ENCODE peak calls at places on chromosomes 4 and X, in six cellular contexts. One of them, this sample, is unnamed.

GRCh38 chr4:165464813-165465381 is 86.1 kb downstream of the CPE start:
- DNase-seq in mammary epithelial cell: no peak
- DNase-seq in K562: peak
- DNase-seq in PC-3: peak
- DNase-seq in Calu3: no peak
- DNase-seq in bronchial epithelial cell: peak
- DNase-seq in this sample: no peak

GRCh38 chr4:185137233-185137925 is 5.7 kb upstream of the SLC25A4 start:
- DNase-seq in PC-3: no peak
- DNase-seq in mammary epithelial cell: no peak
- DNase-seq in Calu3: no peak
- DNase-seq in bronchial epithelial cell: no peak
- DNase-seq in K562: no peak
- DNase-seq in this sample: no peak

GRCh38 chrX:11180571-11180970 is 69.4 kb downstream of the HCCS start:
- DNase-seq in bronchial epithelial cell: peak
- DNase-seq in Calu3: no peak
- DNase-seq in PC-3: peak
- DNase-seq in mammary epithelial cell: peak
- DNase-seq in K562: no peak
- DNase-seq in this sample: no peak

GRCh38 chrX:6227445-6227820 is 1.2 kb downstream of the NLGN4X start:
- DNase-seq in K562: no peak
- DNase-seq in mammary epithelial cell: no peak
- DNase-seq in PC-3: no peak
- DNase-seq in bronchial epithelial cell: no peak
- DNase-seq in Calu3: no peak
- DNase-seq in this sample: peak

GRCh38 chr4:116215622-116216021 is 869.8 kb downstream of the TRAM1L1 start:
- DNase-seq in mammary epithelial cell: no peak
- DNase-seq in Calu3: no peak
- DNase-seq in bronchial epithelial cell: no peak
- DNase-seq in K562: no peak
- DNase-seq in PC-3: no peak
- DNase-seq in this sample: no peak

GRCh38 chrX:129808163-129808828 is 28.5 kb downstream of the SASH3 start:
- DNase-seq in Calu3: no peak
- DNase-seq in mammary epithelial cell: no peak
- DNase-seq in bronchial epithelial cell: no peak
- DNase-seq in PC-3: no peak
- DNase-seq in K562: no peak
- DNase-seq in this sample: no peak

GRCh38 chr4:165379662-165380061 is 854 bp downstream of the CPE start:
- DNase-seq in mammary epithelial cell: no peak
- DNase-seq in PC-3: no peak
- DNase-seq in Calu3: no peak
- DNase-seq in K562: no peak
- DNase-seq in bronchial epithelial cell: no peak
- DNase-seq in this sample: no peak

GRCh38 chr4:24876431-24876830 is 36.4 kb downstream of the CCDC149 start:
- DNase-seq in mammary epithelial cell: no peak
- DNase-seq in PC-3: no peak
- DNase-seq in Calu3: no peak
- DNase-seq in K562: no peak
- DNase-seq in bronchial epithelial cell: no peak
- DNase-seq in this sample: no peak

GRCh38 chr4:48698029-48698901 is 81.8 kb downstream of the FRYL start:
- DNase-seq in PC-3: peak
- DNase-seq in Calu3: peak
- DNase-seq in bronchial epithelial cell: peak
- DNase-seq in K562: peak
- DNase-seq in mammary epithelial cell: peak
- DNase-seq in this sample: no peak

GRCh38 chr4:47410271-47410670 is 53.2 kb downstream of the COMMD8 start:
- DNase-seq in bronchial epithelial cell: no peak
- DNase-seq in PC-3: no peak
- DNase-seq in mammary epithelial cell: no peak
- DNase-seq in K562: no peak
- DNase-seq in Calu3: no peak
- DNase-seq in this sample: no peak

GRCh38 chrX:1242901-1243402 is 25.7 kb upstream of the CSF2RA start:
- DNase-seq in K562: no peak
- DNase-seq in PC-3: peak
- DNase-seq in mammary epithelial cell: peak
- DNase-seq in Calu3: peak
- DNase-seq in bronchial epithelial cell: peak
- DNase-seq in this sample: no peak

GRCh38 chr4:7134737-7135388 is 57.5 kb upstream of the SORCS2 start:
- DNase-seq in bronchial epithelial cell: no peak
- DNase-seq in K562: no peak
- DNase-seq in mammary epithelial cell: peak
- DNase-seq in Calu3: no peak
- DNase-seq in PC-3: peak
- DNase-seq in this sample: no peak

GRCh38 chr4:103091601-103092223 is 7.9 kb downstream of the BDH2 start:
- DNase-seq in Calu3: peak
- DNase-seq in mammary epithelial cell: peak
- DNase-seq in bronchial epithelial cell: peak
- DNase-seq in K562: peak
- DNase-seq in PC-3: peak
- DNase-seq in this sample: peak

GRCh38 chr4:99966692-99967091 is 16.6 kb upstream of the H2AZ1 start:
- DNase-seq in Calu3: no peak
- DNase-seq in K562: no peak
- DNase-seq in mammary epithelial cell: no peak
- DNase-seq in bronchial epithelial cell: no peak
- DNase-seq in PC-3: no peak
- DNase-seq in this sample: no peak

GRCh38 chr4:38805530-38806145 is 1.0 kb upstream of the TLR1 start:
- DNase-seq in bronchial epithelial cell: no peak
- DNase-seq in PC-3: no peak
- DNase-seq in K562: peak
- DNase-seq in mammary epithelial cell: no peak
- DNase-seq in Calu3: no peak
- DNase-seq in this sample: no peak

GRCh38 chr4:152935661-152936445 is at the start of gene FHDC1:
- DNase-seq in mammary epithelial cell: peak
- DNase-seq in bronchial epithelial cell: no peak
- DNase-seq in Calu3: peak
- DNase-seq in K562: peak
- DNase-seq in PC-3: peak
- DNase-seq in this sample: peak

GRCh38 chr4:89836031-89836777 is 757 bp downstream of the SNCA start:
- DNase-seq in PC-3: no peak
- DNase-seq in Calu3: peak
- DNase-seq in bronchial epithelial cell: no peak
- DNase-seq in mammary epithelial cell: peak
- DNase-seq in K562: peak
- DNase-seq in this sample: peak

GRCh38 chrX:151984328-151984727 is 9.9 kb upstream of the GABRE start:
- DNase-seq in Calu3: peak
- DNase-seq in PC-3: peak
- DNase-seq in mammary epithelial cell: peak
- DNase-seq in bronchial epithelial cell: peak
- DNase-seq in K562: peak
- DNase-seq in this sample: no peak

GRCh38 chr4:67694662-67695061 is 6.3 kb downstream of the UBA6 start:
- DNase-seq in mammary epithelial cell: no peak
- DNase-seq in Calu3: no peak
- DNase-seq in K562: no peak
- DNase-seq in bronchial epithelial cell: no peak
- DNase-seq in PC-3: peak
- DNase-seq in this sample: no peak

GRCh38 chrX:54208531-54208930 is 25.5 kb upstream of the FAM120C start:
- DNase-seq in K562: no peak
- DNase-seq in PC-3: no peak
- DNase-seq in Calu3: no peak
- DNase-seq in mammary epithelial cell: peak
- DNase-seq in bronchial epithelial cell: peak
- DNase-seq in this sample: no peak

GRCh38 chrX:105460366-105460765 is 239.9 kb upstream of the TEX13A start:
- DNase-seq in K562: no peak
- DNase-seq in bronchial epithelial cell: peak
- DNase-seq in Calu3: no peak
- DNase-seq in mammary epithelial cell: peak
- DNase-seq in PC-3: peak
- DNase-seq in this sample: no peak

GRCh38 chrX:119118780-119119395 is 8.7 kb downstream of the KIAA1210 start:
- DNase-seq in K562: peak
- DNase-seq in mammary epithelial cell: peak
- DNase-seq in bronchial epithelial cell: peak
- DNase-seq in PC-3: peak
- DNase-seq in Calu3: peak
- DNase-seq in this sample: peak

GRCh38 chr4:3286335-3287175 is 6.3 kb upstream of the RGS12 start:
- DNase-seq in Calu3: no peak
- DNase-seq in bronchial epithelial cell: no peak
- DNase-seq in mammary epithelial cell: no peak
- DNase-seq in PC-3: no peak
- DNase-seq in K562: no peak
- DNase-seq in this sample: no peak

GRCh38 chr4:37967749-37968148 is 7.6 kb downstream of the PTTG2 start:
- DNase-seq in K562: no peak
- DNase-seq in mammary epithelial cell: no peak
- DNase-seq in Calu3: no peak
- DNase-seq in bronchial epithelial cell: no peak
- DNase-seq in PC-3: peak
- DNase-seq in this sample: no peak

GRCh38 chr4:82275431-82276423 is 98.1 kb downstream of the HNRNPD start:
- DNase-seq in K562: peak
- DNase-seq in mammary epithelial cell: peak
- DNase-seq in bronchial epithelial cell: peak
- DNase-seq in PC-3: no peak
- DNase-seq in Calu3: no peak
- DNase-seq in this sample: no peak
- TF ChIP-seq CTCF in K562: peak
- TF ChIP-seq CTCF in mammary epithelial cell: no peak
- TF ChIP-seq CTCF in bronchial epithelial cell: no peak
- TF ChIP-seq CTCF in PC-3: no peak
- TF ChIP-seq CTCF in Calu3: no peak
- TF ChIP-seq CTCF in this sample: no peak

GRCh38 chr4:98657531-98658286 is 702 bp downstream of the TSPAN5 start:
- DNase-seq in PC-3: peak
- DNase-seq in K562: peak
- DNase-seq in bronchial epithelial cell: peak
- DNase-seq in Calu3: no peak
- DNase-seq in mammary epithelial cell: peak
- DNase-seq in this sample: peak

GRCh38 chr4:98658287-98659105 is at the start of gene TSPAN5:
- DNase-seq in PC-3: peak
- DNase-seq in mammary epithelial cell: peak
- DNase-seq in bronchial epithelial cell: peak
- DNase-seq in Calu3: peak
- DNase-seq in K562: peak
- DNase-seq in this sample: peak

GRCh38 chr4:98661356-98662054 is 3.1 kb upstream of the TSPAN5 start:
- DNase-seq in K562: no peak
- DNase-seq in mammary epithelial cell: peak
- DNase-seq in Calu3: peak
- DNase-seq in bronchial epithelial cell: peak
- DNase-seq in PC-3: peak
- DNase-seq in this sample: no peak

GRCh38 chr4:98659741-98660507 is 1.5 kb upstream of the TSPAN5 start:
- DNase-seq in mammary epithelial cell: peak
- DNase-seq in Calu3: no peak
- DNase-seq in K562: no peak
- DNase-seq in PC-3: peak
- DNase-seq in bronchial epithelial cell: peak
- DNase-seq in this sample: no peak

GRCh38 chr4:98659106-98659592 is 738 bp upstream of the TSPAN5 start:
- DNase-seq in mammary epithelial cell: peak
- DNase-seq in K562: no peak
- DNase-seq in Calu3: no peak
- DNase-seq in PC-3: peak
- DNase-seq in bronchial epithelial cell: peak
- DNase-seq in this sample: peak
- TF ChIP-seq CTCF in mammary epithelial cell: no peak
- TF ChIP-seq CTCF in K562: no peak
- TF ChIP-seq CTCF in Calu3: no peak
- TF ChIP-seq CTCF in PC-3: no peak
- TF ChIP-seq CTCF in bronchial epithelial cell: no peak
- TF ChIP-seq CTCF in this sample: no peak

GRCh38 chr4:5790546-5790857 is 79.5 kb downstream of the EVC start:
- DNase-seq in bronchial epithelial cell: no peak
- DNase-seq in mammary epithelial cell: no peak
- DNase-seq in K562: no peak
- DNase-seq in Calu3: no peak
- DNase-seq in PC-3: no peak
- DNase-seq in this sample: no peak
- TF ChIP-seq CTCF in bronchial epithelial cell: no peak
- TF ChIP-seq CTCF in mammary epithelial cell: no peak
- TF ChIP-seq CTCF in K562: no peak
- TF ChIP-seq CTCF in Calu3: no peak
- TF ChIP-seq CTCF in PC-3: peak
- TF ChIP-seq CTCF in this sample: peak

DNA sequence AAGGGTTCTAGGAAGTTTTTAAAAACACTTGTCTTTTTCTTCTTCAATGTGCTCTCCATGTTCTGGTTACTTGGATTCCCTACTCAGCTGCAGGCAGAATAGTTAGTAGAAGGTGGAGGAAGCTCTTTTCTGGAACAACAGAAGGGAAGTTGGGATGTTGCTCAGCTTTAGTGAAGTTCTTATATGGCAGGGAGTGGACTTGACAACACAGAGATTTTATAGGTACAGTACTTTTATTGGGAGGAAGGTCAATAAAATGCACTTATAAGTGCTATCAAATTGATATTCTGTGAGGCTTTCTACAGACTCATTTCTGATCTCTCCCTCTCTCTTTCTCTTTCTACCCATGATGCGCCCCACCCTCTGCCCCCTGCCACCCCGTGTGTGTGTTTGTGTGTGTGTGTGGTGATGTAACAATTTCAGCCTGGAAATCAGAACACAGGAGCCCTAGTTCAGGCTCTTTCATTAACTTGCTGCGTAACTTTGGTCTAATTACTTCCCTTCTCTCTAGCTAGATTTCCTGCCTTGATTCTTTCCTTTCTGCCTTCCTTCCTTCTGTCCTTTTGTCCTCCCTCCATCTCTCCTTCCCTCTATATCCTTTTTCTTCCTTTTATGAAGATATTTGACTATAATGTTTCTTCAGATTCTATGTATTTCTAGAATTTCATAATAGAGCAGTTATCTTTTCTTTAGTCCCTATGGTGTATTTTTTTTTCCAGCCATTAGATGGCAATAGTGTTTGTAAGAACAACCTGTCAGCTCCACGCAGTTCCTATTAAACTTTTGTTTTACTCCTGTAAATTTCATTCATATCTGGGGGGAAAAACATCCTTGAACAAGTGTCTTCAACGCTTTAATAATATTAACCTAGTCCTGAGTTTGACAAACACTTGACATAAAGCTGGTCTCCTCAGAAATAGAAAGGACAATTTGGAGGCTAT is 37.1 kb downstream of the HEPH start:
- DNase-seq in mammary epithelial cell: no peak
- DNase-seq in PC-3: peak
- DNase-seq in Calu3: no peak
- DNase-seq in K562: no peak
- DNase-seq in bronchial epithelial cell: peak
- DNase-seq in this sample: no peak
- TF ChIP-seq CTCF in mammary epithelial cell: peak
- TF ChIP-seq CTCF in PC-3: peak
- TF ChIP-seq CTCF in Calu3: no peak
- TF ChIP-seq CTCF in K562: peak
- TF ChIP-seq CTCF in bronchial epithelial cell: no peak
- TF ChIP-seq CTCF in this sample: no peak

GRCh38 chrX:51257490-51257889 is 75.1 kb upstream of the NUDT10 start:
- DNase-seq in PC-3: no peak
- DNase-seq in Calu3: no peak
- DNase-seq in mammary epithelial cell: no peak
- DNase-seq in bronchial epithelial cell: no peak
- DNase-seq in K562: no peak
- DNase-seq in this sample: no peak
- TF ChIP-seq CTCF in PC-3: no peak
- TF ChIP-seq CTCF in Calu3: no peak
- TF ChIP-seq CTCF in mammary epithelial cell: no peak
- TF ChIP-seq CTCF in bronchial epithelial cell: no peak
- TF ChIP-seq CTCF in K562: no peak
- TF ChIP-seq CTCF in this sample: no peak

This sample was measured in endothelial cell.